ENCODE peak calls at places on chromosomes 6 and 20, in seven cellular contexts. C, K, P, Q, T, H and B are unnamed samples.
A peak's percentile ranks its signal among the peaks of the same experiment; 100 is the strongest.

GRCh38 chr6:105510746-105511145 is 107.9 kb upstream of the PREP start:
- DNase-seq in C (no peak), K (no peak), P (no peak), Q (no peak), T (no peak), H (no peak), B (no peak)

GRCh38 chr6:4936681-4937041 is 67.2 kb downstream of the RPP40 start:
- DNase-seq in C (no peak), K (no peak), P (peak; percentile 67), Q (no peak), T (no peak), H (peak; percentile 44), B (no peak)

GRCh38 chr6:85690071-85690470 is 47.4 kb upstream of the SYNCRIP start:
- DNase-seq in C (no peak), K (no peak), P (no peak), Q (no peak), T (no peak), H (no peak), B (no peak)

GRCh38 chr6:26003102-26003694 is 40.6 kb downstream of the TRIM38 start:
- DNase-seq in C (peak; percentile 45), K (peak; percentile 68), P (peak; percentile 74), Q (no peak), T (no peak), H (peak; percentile 69), B (no peak)

GRCh38 chr6:161010418-161010817 is 18.8 kb downstream of the MAP3K4 start:
- DNase-seq in C (no peak), K (no peak), P (no peak), Q (no peak), T (no peak), H (no peak), B (no peak)

GRCh38 chr20:52791091-52791490 is 181.1 kb upstream of the TSHZ2 start:
- DNase-seq in C (no peak), K (no peak), P (no peak), Q (no peak), T (no peak), H (no peak), B (no peak)

GRCh38 chr6:41451515-41452163 is 94.5 kb upstream of the FOXP4 start:
- DNase-seq in C (peak; percentile 73), K (no peak), P (no peak), Q (no peak), T (no peak), H (peak; percentile 64), B (peak; percentile 44)

GRCh38 chr20:25046736-25047666 is 10.9 kb downstream of the ACSS1 start:
- DNase-seq in C (peak; percentile 16), K (peak; percentile 3), P (no peak), Q (peak; percentile 49), T (no peak), H (no peak), B (peak; percentile 71)

GRCh38 chr6:16044211-16044643 is 84.7 kb upstream of the MYLIP start:
- DNase-seq in C (no peak), K (no peak), P (no peak), Q (no peak), T (no peak), H (no peak), B (no peak)

GRCh38 chr6:117072781-117073180 is 192.6 kb upstream of the VGLL2 start:
- DNase-seq in C (no peak), K (no peak), P (no peak), Q (no peak), T (no peak), H (no peak), B (no peak)

GRCh38 chr6:57248311-57248895 is 26.3 kb upstream of the RAB23 start:
- DNase-seq in C (no peak), K (no peak), P (no peak), Q (no peak), T (no peak), H (no peak), B (no peak)

GRCh38 chr6:39702265-39702664 is 22.9 kb downstream of the KIF6 start:
- DNase-seq in C (no peak), K (no peak), P (no peak), Q (no peak), T (no peak), H (no peak), B (no peak)

GRCh38 chr6:8085053-8085511 is 17.3 kb downstream of the EEF1E1 start:
- DNase-seq in C (no peak), K (no peak), P (peak; percentile 91), Q (no peak), T (no peak), H (no peak), B (no peak)

GRCh38 chr6:161557333-161558107 is 283.7 kb upstream of the AGPAT4 start:
- DNase-seq in C (no peak), K (no peak), P (no peak), Q (no peak), T (no peak), H (no peak), B (no peak)

GRCh38 chr6:36038120-36038876 is 10.7 kb downstream of the MAPK14 start:
- DNase-seq in C (no peak), K (no peak), P (peak; percentile 41), Q (no peak), T (no peak), H (no peak), B (no peak)

GRCh38 chr20:40880063-40880715 is 148.4 kb upstream of the TOP1 start:
- DNase-seq in C (no peak), K (no peak), P (no peak), Q (no peak), T (peak; percentile 20), H (no peak), B (no peak)

GRCh38 chr6:168576388-168576787 is 135.4 kb downstream of the SMOC2 start:
- DNase-seq in C (no peak), K (no peak), P (no peak), Q (no peak), T (no peak), H (no peak), B (no peak)
- H3K9me3 ChIP-seq in C (no peaks in the 10 kb centered on the region), K (no peaks in the 10 kb centered on the region), P (peaks cover 2% of the 10 kb centered on the region), Q (no peaks in the 10 kb centered on the region), T (no peaks in the 10 kb centered on the region), H (no peaks in the 10 kb centered on the region), B (no peaks in the 10 kb centered on the region)

DNA sequence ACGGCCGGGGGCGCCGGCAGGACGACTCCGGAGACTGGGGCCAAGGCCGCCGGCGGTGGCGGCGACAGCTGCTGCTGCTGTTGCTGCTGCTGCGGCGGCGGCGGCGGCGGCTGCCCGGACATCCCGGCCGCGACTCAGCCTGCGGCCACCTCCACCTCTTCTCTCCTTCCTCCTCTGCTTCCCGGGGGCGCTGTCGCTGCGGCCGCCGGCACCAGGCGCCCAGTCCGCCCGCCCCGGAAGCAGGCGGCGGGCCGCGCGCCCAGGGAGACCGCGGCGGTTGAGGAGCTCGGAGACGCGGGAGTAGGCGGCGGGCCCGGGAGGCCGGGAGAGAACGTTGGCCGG is 280 bp downstream of the RANBP9 start:
- DNase-seq in C (no peak), K (no peak), P (no peak), Q (peak; percentile 76), T (no peak), H (no peak), B (peak; percentile 96)
- TF ChIP-seq POLR2A in C (no peak), K (no peak), P (no peak), Q (no peak), T (no peak), H (no peak), B (no peak)

GRCh38 chr6:140542858-140543257 is 1168.4 kb upstream of the CITED2 start:
- DNase-seq in C (no peak), K (no peak), P (no peak), Q (no peak), T (peak; percentile 69), H (no peak), B (no peak)
- H3K9me3 ChIP-seq in C (no peaks in the 10 kb centered on the region), K (no peaks in the 10 kb centered on the region), P (no peaks in the 10 kb centered on the region), Q (no peaks in the 10 kb centered on the region), T (no peaks in the 10 kb centered on the region), H (no peaks in the 10 kb centered on the region), B (no peaks in the 10 kb centered on the region)

GRCh38 chr6:113856011-113856551 is 1.1 kb upstream of the MARCKS start:
- DNase-seq in C (no peak), K (peak; percentile 39), P (no peak), Q (no peak), T (no peak), H (no peak), B (peak; percentile 74)
- TF ChIP-seq POLR2A in C (no peak), K (peak; percentile 49), P (peak; percentile 38), Q (no peak), T (no peak), H (no peak), B (no peak)

GRCh38 chr6:67544851-67545452 is 1090.1 kb upstream of the ADGRB3 start:
- DNase-seq in C (no peak), K (no peak), P (no peak), Q (no peak), T (no peak), H (no peak), B (no peak)

GRCh38 chr6:67535946-67536345 is 1099.1 kb upstream of the ADGRB3 start:
- DNase-seq in C (no peak), K (no peak), P (no peak), Q (no peak), T (no peak), H (no peak), B (no peak)

GRCh38 chr6:67538032-67538431 is 1097.0 kb upstream of the ADGRB3 start:
- DNase-seq in C (no peak), K (no peak), P (no peak), Q (no peak), T (no peak), H (no peak), B (no peak)

GRCh38 chr6:67541591-67541990 is 1093.5 kb upstream of the ADGRB3 start:
- DNase-seq in C (no peak), K (no peak), P (no peak), Q (no peak), T (no peak), H (no peak), B (no peak)
- H3K9me3 ChIP-seq in C (no peaks in the 10 kb centered on the region), K (peaks cover 18% of the 10 kb centered on the region), P (no peaks in the 10 kb centered on the region), Q (peaks cover 13% of the 10 kb centered on the region), T (no peaks in the 10 kb centered on the region), H (no peaks in the 10 kb centered on the region), B (peaks cover 63% of the 10 kb centered on the region)

GRCh38 chr20:36574278-36575065 is 1.1 kb downstream of the TGIF2 start:
- DNase-seq in C (peak; percentile 57), K (peak; percentile 68), P (peak; percentile 58), Q (peak; percentile 81), T (no peak), H (peak; percentile 85), B (peak; percentile 89)
- TF ChIP-seq POLR2A in C (no peak), K (peak; percentile 17), P (no peak), Q (no peak), T (peak; percentile 85), H (peak; percentile 60), B (no peak)

GRCh38 chr6:67887419-67887746 is 747.7 kb upstream of the ADGRB3 start:
- DNase-seq in C (no peak), K (no peak), P (no peak), Q (no peak), T (no peak), H (no peak), B (no peak)
- H3K9me3 ChIP-seq in C (no peaks in the 10 kb centered on the region), K (peaks cover 3% of the 10 kb centered on the region), P (peaks cover 2% of the 10 kb centered on the region), Q (no peaks in the 10 kb centered on the region), T (no peaks in the 10 kb centered on the region), H (no peaks in the 10 kb centered on the region), B (peaks cover 11% of the 10 kb centered on the region)